ENCODE peak calls at places on chromosomes 7 and 10, in eight cellular contexts. X, K, A, C, D, O, F and J are unnamed samples.

GRCh38 chr10:80144302-80145131 is 12.0 kb downstream of the PLAC9 start:
- DNase-seq in X (peak), K (peak), O (no peak), F (no peak), C (peak), A (peak), D (peak), J (peak)

GRCh38 chr10:127406018-127406550 is 143.0 kb upstream of the NPS start:
- DNase-seq in X (no peak), D (peak), O (no peak), C (no peak), K (no peak), A (peak), F (no peak), J (no peak)

GRCh38 chr10:126147866-126148578 is 240.3 kb downstream of the ADAM12 start:
- DNase-seq in O (peak), X (no peak), A (no peak), K (no peak), F (no peak), D (no peak), C (no peak), J (no peak)

GRCh38 chr7:107080099-107080505 is 35.6 kb downstream of the PRKAR2B start:
- DNase-seq in A (no peak), C (no peak), K (no peak), X (no peak), D (no peak), F (no peak), O (no peak), J (no peak)

GRCh38 chr7:36971515-36972139 is 247.3 kb upstream of the AOAH start:
- DNase-seq in K (no peak), C (peak), O (no peak), F (no peak), D (no peak), A (no peak), X (no peak), J (no peak)

GRCh38 chr10:34994565-34995142 is 95.5 kb downstream of the CUL2 start:
- DNase-seq in C (peak), D (no peak), K (peak), O (peak), F (no peak), A (no peak), X (peak), J (peak)

GRCh38 chr10:60238408-60239100 is 151.1 kb downstream of the ANK3 start:
- DNase-seq in A (no peak), X (peak), D (no peak), C (peak), K (peak), O (peak), F (no peak), J (peak)

GRCh38 chr7:114522081-114522480 is 107.5 kb downstream of the FOXP2 start:
- DNase-seq in D (no peak), O (no peak), C (no peak), K (no peak), X (no peak), A (no peak), F (no peak), J (no peak)

GRCh38 chr10:58275908-58276307 is 6.9 kb downstream of the CISD1 start:
- DNase-seq in F (no peak), O (peak), C (no peak), K (no peak), D (no peak), X (no peak), A (no peak), J (no peak)

GRCh38 chr10:71933651-71934050 is 30.5 kb upstream of the CHST3 start:
- DNase-seq in F (no peak), K (no peak), C (no peak), A (peak), D (no peak), X (no peak), O (no peak), J (no peak)

GRCh38 chr10:36172574-36172973 is 530.5 kb upstream of the FZD8 start:
- DNase-seq in C (no peak), A (no peak), F (peak), O (peak), X (no peak), K (no peak), D (no peak), J (no peak)

GRCh38 chr7:76262683-76263402 is 39.6 kb upstream of the HSPB1 start:
- DNase-seq in O (peak), D (no peak), A (no peak), F (no peak), X (peak), K (peak), C (peak), J (peak)

GRCh38 chr7:1279041-1279440 is 46.4 kb downstream of the UNCX start:
- DNase-seq in C (no peak), X (no peak), K (no peak), O (no peak), D (no peak), F (no peak), A (no peak), J (no peak)

GRCh38 chr10:12719365-12719764 is 282.1 kb downstream of the CCDC3 start:
- DNase-seq in X (no peak), A (no peak), D (no peak), K (peak), F (no peak), O (peak), C (no peak), J (peak)

GRCh38 chr7:37117261-37117660 is 331.4 kb downstream of the ELMO1 start:
- DNase-seq in O (no peak), X (no peak), K (no peak), C (no peak), D (no peak), A (no peak), F (no peak), J (no peak)

GRCh38 chr7:149455175-149455950 is 5.5 kb downstream of the ZNF777 start:
- DNase-seq in K (no peak), X (no peak), C (no peak), F (no peak), D (peak), A (peak), O (no peak), J (no peak)

GRCh38 chr7:14270099-14270498 is 280.6 kb upstream of the ETV1 start:
- DNase-seq in D (no peak), A (no peak), C (no peak), F (no peak), X (no peak), O (no peak), K (no peak), J (no peak)

GRCh38 chr7:50502001-50502684 is 52.0 kb upstream of the FIGNL1 start:
- DNase-seq in K (peak), A (peak), D (no peak), X (no peak), C (no peak), F (peak), O (peak), J (no peak)

GRCh38 chr10:8407561-8408021 is 353.1 kb downstream of the GATA3 start:
- DNase-seq in O (no peak), F (no peak), X (no peak), K (no peak), C (no peak), D (no peak), A (no peak), J (no peak)

GRCh38 chr7:151174246-151175046 is 7.0 kb upstream of the GBX1 start:
- DNase-seq in X (no peak), F (peak), D (no peak), A (peak), K (no peak), C (peak), O (peak), J (no peak)

GRCh38 chr7:140155428-140155827 is 21.4 kb downstream of the KDM7A start:
- DNase-seq in K (no peak), A (no peak), F (no peak), D (no peak), X (no peak), C (no peak), O (no peak), J (no peak)

GRCh38 chr7:70266186-70266585 is 667.9 kb downstream of the AUTS2 start:
- DNase-seq in C (no peak), F (no peak), X (no peak), O (no peak), K (no peak), A (no peak), D (no peak), J (no peak)

GRCh38 chr10:123527122-123527521 is 139.0 kb upstream of the GPR26 start:
- DNase-seq in O (no peak), F (no peak), X (no peak), K (no peak), A (no peak), C (no peak), D (peak), J (peak)

GRCh38 chr7:100974021-100974420 is 4.7 kb downstream of the MUC12 start:
- DNase-seq in D (no peak), A (no peak), C (no peak), K (no peak), F (no peak), O (no peak), X (no peak), J (no peak)

GRCh38 chr7:139853576-139854511 is 24.8 kb downstream of the TBXAS1 start:
- DNase-seq in O (peak), F (peak), X (no peak), A (peak), C (peak), K (no peak), D (no peak), J (peak)

GRCh38 chr7:15839415-15840100 is 153.1 kb upstream of the MEOX2 start:
- DNase-seq in F (peak), D (peak), C (no peak), A (peak), K (peak), X (no peak), O (no peak), J (peak)

GRCh38 chr10:124375691-124376090 is 43.0 kb downstream of the OAT start:
- DNase-seq in A (no peak), K (no peak), X (no peak), O (no peak), D (no peak), F (no peak), C (no peak), J (no peak)

GRCh38 chr7:108246227-108246837 is 116.2 kb upstream of the LAMB4 start:
- DNase-seq in X (peak), K (peak), O (peak), D (no peak), C (peak), A (no peak), F (no peak), J (peak)

GRCh38 chr7:134758981-134759380 is 20.5 kb upstream of the CALD1 start:
- DNase-seq in K (no peak), F (no peak), A (no peak), C (no peak), X (no peak), O (no peak), D (no peak), J (no peak)

GRCh38 chr7:103735377-103735776 is 254.1 kb downstream of the RELN start:
- DNase-seq in C (no peak), X (no peak), D (no peak), K (no peak), A (no peak), O (peak), F (no peak), J (no peak)

GRCh38 chr10:60372436-60372835 is 17.2 kb downstream of the ANK3 start:
- DNase-seq in O (no peak), D (no peak), C (no peak), X (no peak), F (no peak), K (no peak), A (no peak), J (no peak)

GRCh38 chr7:18361756-18362155 is 133.8 kb upstream of the HDAC9 start:
- DNase-seq in K (peak), C (peak), X (no peak), A (no peak), O (no peak), F (no peak), D (no peak), J (no peak)

GRCh38 chr7:45703373-45703821 is 129.2 kb downstream of the ADCY1 start:
- DNase-seq in A (peak), F (no peak), X (no peak), D (peak), K (no peak), C (peak), O (no peak), J (no peak)

GRCh38 chr10:72425133-72425532 is 70.4 kb upstream of the DNAJB12 start:
- DNase-seq in C (no peak), O (no peak), A (no peak), F (no peak), X (no peak), K (no peak), D (no peak), J (no peak)

GRCh38 chr10:22690614-22691431 is 23.6 kb downstream of the PIP4K2A start:
- DNase-seq in X (no peak), O (peak), K (no peak), A (no peak), F (no peak), C (no peak), D (no peak), J (peak)

GRCh38 chr7:24732646-24733413 is 24.4 kb downstream of the GSDME start:
- DNase-seq in C (no peak), A (peak), X (no peak), K (peak), O (peak), F (no peak), D (no peak), J (peak)

GRCh38 chr7:99531354-99531765 is 20.6 kb downstream of the FAM200A start:
- DNase-seq in O (no peak), F (no peak), C (no peak), X (no peak), K (no peak), A (no peak), D (no peak), J (no peak)

GRCh38 chr7:32670105-32670504 is 174.8 kb downstream of the AVL9 start:
- DNase-seq in F (no peak), O (peak), D (no peak), C (peak), A (no peak), K (peak), X (peak), J (peak)

GRCh38 chr7:2566890-2567662 is 8.3 kb downstream of the IQCE start:
- DNase-seq in C (no peak), X (no peak), K (no peak), A (no peak), O (no peak), F (no peak), D (no peak), J (no peak)
- H3K4me3 ChIP-seq in C (no peak), X (no peak), K (no peak), A (no peak), O (no peak), F (no peak), D (no peak), J (no peak)

DNA sequence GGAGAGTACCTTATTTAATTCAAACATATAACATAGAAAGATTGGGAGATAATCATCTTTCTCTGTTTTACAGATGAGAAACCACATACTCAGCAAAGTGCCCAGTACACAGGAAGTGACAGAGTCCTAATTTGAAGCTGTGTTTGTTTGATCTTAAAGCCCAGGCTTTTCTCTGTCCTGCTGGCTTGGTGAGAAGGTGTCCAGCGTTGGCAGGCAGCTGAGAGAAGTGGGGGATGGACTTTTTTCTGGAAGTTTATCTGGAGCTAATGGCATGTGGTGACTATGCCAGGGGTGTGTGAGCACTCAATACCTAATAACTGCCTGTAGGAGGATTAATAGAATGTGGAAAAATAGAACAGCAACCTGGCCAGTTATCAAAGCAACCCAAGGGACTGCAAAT is 60.8 kb downstream of the NPSR1 start:
- DNase-seq in K (no peak), F (no peak), C (no peak), O (no peak), D (no peak), X (no peak), A (no peak), J (no peak)
- TF ChIP-seq POLR2A in K (no peak), F (no peak), C (no peak), O (no peak), D (no peak), X (no peak), A (no peak), J (no peak)

DNA sequence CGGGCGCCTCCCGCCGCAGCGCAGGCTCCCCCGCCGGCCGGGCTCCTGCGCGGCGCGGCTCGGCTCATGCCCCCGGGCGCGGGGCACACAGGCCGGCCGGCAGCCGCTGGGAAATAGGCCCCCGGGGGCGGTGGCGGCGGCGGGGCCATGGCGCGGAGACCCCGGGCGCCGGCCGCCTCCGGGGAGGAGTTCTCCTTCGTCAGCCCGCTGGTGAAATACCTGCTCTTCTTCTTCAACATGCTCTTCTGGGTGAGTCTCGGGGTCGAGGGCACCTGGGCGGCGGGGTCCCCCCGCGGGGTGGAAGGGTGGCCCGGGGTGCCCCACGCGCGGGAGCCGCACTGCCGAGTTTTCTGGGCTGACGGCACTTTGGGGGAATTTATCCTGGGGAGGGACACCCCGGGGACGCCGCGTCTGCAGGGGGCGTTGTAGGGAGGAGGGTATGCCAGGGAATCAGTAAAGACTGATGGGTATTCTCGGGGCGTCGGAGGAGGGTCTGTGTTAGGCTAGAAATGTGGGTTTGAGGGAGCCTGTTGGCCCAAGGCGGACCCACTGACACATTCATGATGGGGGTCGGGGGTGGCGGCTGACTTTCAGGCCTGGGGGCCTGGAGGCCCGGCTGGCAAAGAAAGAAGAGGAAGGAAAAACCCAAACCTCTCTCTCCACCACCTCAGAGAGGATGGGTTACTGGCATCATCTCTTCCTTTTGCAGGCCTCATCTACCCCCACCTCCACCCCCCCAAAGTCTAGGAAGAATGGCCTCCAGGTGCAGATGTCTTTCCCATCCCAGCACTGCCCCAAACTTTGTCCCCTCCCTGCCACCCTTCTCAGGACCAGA is 544 bp downstream of the TSPAN33 start:
- DNase-seq in O (no peak), K (no peak), X (no peak), F (no peak), A (no peak), C (no peak), D (no peak), J (no peak)
- TF ChIP-seq CTCF in O (no peak), K (no peak), X (peak), F (no peak), A (no peak), C (no peak), D (no peak), J (peak)

DNA sequence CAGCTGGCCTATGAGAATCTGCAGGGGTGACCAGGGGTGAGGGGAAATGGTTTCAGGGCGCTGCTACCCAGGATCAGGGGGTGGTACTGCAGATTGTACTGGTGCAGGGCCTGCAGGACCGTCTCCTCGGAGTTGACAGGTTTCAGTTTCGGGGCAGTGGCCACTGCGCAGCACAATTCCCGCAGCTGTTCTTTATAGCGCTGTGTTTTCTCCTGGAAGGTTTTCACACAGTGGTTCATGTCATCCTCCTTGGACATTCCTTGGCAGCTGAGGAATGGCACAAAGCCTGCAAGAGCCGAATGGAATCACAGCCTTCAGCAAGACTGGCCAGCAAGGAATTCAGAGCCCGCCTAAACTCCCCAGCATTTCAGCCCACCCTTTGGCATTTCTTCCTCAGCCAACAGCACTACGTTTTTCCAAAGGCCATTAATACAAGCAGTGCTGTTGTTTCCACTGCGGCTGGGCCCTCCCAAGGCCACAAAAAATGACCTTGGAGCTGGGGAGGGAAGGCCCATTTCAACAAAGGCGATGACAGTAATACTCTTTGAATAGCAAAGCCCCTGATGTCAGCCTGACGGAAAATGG is 44.9 kb downstream of the PNLIPRP2 start:
- DNase-seq in X (no peak), O (peak), K (no peak), D (no peak), C (no peak), A (peak), F (no peak), J (no peak)
- H3K4me3 ChIP-seq in X (no peak), O (no peak), K (no peak), D (peak), C (no peak), A (no peak), F (no peak), J (no peak)